ENCODE peak calls at places on chromosomes 6 and 20, in ten cellular contexts. W, R, Q, P, A, D, M, O, T and X are unnamed samples.
A peak's percentile ranks its signal among the peaks of the same experiment; 100 is the strongest.

GRCh38 chr6:166499350-166500163 is 86.9 kb downstream of the RAMACL start:
- DNase-seq in T (no peak), D (no peak), R (no peak), W (no peak), O (no peak), P (no peak), M (no peak), A (no peak), Q (no peak), X (no peak)

GRCh38 chr20:10611357-10611756 is 62.4 kb downstream of the JAG1 start:
- DNase-seq in T (no peak), M (peak; percentile 70), Q (peak; percentile 65), D (peak; percentile 47), A (no peak), W (peak; percentile 45), R (peak; percentile 48), P (no peak), O (peak; percentile 57), X (peak; percentile 64)

GRCh38 chr6:75024796-75025195 is 181.1 kb downstream of the COL12A1 start:
- DNase-seq in Q (peak; percentile 10), M (no peak), A (no peak), T (no peak), R (no peak), O (no peak), W (no peak), P (peak; percentile 2), D (peak; percentile 12), X (no peak)

GRCh38 chr6:56714982-56715456 is 72.3 kb upstream of the DST start:
- DNase-seq in Q (peak; percentile 54), P (peak; percentile 88), O (no peak), T (no peak), M (no peak), W (no peak), R (peak; percentile 94), D (peak; percentile 93), A (no peak), X (no peak)

GRCh38 chr20:21147593-21147992 is 21.7 kb downstream of the KIZ start:
- DNase-seq in P (no peak), W (no peak), R (peak; percentile 57), O (no peak), T (no peak), D (no peak), Q (peak; percentile 31), M (no peak), A (no peak), X (no peak)

GRCh38 chr6:9789201-9789600 is 625.7 kb downstream of the TFAP2A start:
- DNase-seq in A (no peak), D (no peak), P (no peak), W (no peak), T (no peak), Q (no peak), O (no peak), R (no peak), M (no peak), X (no peak)

GRCh38 chr6:4017847-4018193 is 61.1 kb downstream of the FAM217A start:
- DNase-seq in P (peak; percentile 49), D (peak; percentile 51), A (no peak), O (no peak), R (peak; percentile 50), W (no peak), T (no peak), M (no peak), Q (peak; percentile 46), X (no peak)

GRCh38 chr20:5039255-5039657 is 37.9 kb upstream of the SLC23A2 start:
- DNase-seq in Q (no peak), D (no peak), O (no peak), T (peak; percentile 19), W (no peak), A (peak; percentile 44), P (no peak), R (no peak), M (no peak), X (no peak)

GRCh38 chr20:63317601-63318291 is 24.8 kb downstream of the COL20A1 start:
- DNase-seq in W (no peak), O (no peak), Q (no peak), M (no peak), D (no peak), T (no peak), A (no peak), P (no peak), R (no peak), X (no peak)

GRCh38 chr6:683742-684440 is 9.0 kb downstream of the EXOC2 start:
- DNase-seq in R (no peak), T (no peak), D (peak; percentile 95), Q (peak; percentile 82), O (no peak), A (no peak), P (peak; percentile 95), M (no peak), W (peak; percentile 57), X (peak; percentile 5)

GRCh38 chr6:139436521-139437348 is 62.3 kb upstream of the CITED2 start:
- DNase-seq in A (no peak), D (peak; percentile 83), W (no peak), R (peak; percentile 80), O (no peak), Q (no peak), P (peak; percentile 83), M (no peak), T (no peak), X (no peak)

GRCh38 chr20:57498425-57499400 is 26.2 kb downstream of the CTCFL start:
- DNase-seq in P (no peak), Q (peak; percentile 44), R (peak; percentile 67), O (no peak), W (no peak), A (no peak), D (no peak), T (no peak), M (no peak), X (peak; percentile 65)

GRCh38 chr6:397056-397455 is 5.5 kb downstream of the IRF4 start:
- DNase-seq in W (no peak), M (no peak), A (no peak), T (no peak), R (no peak), Q (no peak), P (no peak), D (no peak), O (no peak), X (no peak)

GRCh38 chr20:61723538-61724257 is 342.0 kb downstream of the TAF4 start:
- DNase-seq in R (no peak), M (no peak), P (no peak), A (no peak), Q (no peak), T (no peak), D (no peak), O (no peak), W (no peak), X (no peak)

GRCh38 chr6:113449051-113449450 is 408.1 kb upstream of the MARCKS start:
- DNase-seq in W (no peak), D (peak; percentile 78), A (no peak), O (no peak), P (peak; percentile 73), M (no peak), R (peak; percentile 26), Q (no peak), T (no peak), X (no peak)

GRCh38 chr6:46175446-46175845 is 4.7 kb upstream of the ENPP5 start:
- DNase-seq in R (no peak), T (no peak), P (no peak), Q (peak; percentile 4), M (no peak), A (no peak), W (no peak), O (no peak), D (no peak), X (no peak)

DNA sequence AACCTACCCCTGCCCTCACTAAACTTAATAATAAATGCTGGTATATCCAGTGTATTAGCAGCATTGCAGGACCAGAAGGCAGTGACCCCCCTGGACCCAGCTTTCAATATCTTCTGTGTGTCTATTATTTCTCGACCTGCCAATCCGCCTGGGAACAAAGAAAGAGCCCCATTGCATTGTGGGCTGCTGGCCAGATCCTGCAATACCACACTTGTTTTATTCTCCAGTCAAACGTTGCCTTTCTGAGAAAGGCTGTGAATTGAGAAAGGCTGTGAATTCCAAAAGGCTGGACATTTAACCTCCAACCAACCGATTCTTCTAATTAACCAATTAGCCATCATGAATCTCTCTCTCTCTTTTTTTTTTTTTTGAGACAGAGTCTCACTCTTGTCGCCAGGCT is 1.5 kb upstream of the MTO1 start:
- DNase-seq in R (no peak), P (no peak), D (no peak), O (no peak), A (no peak), T (no peak), Q (no peak), M (no peak), W (no peak), X (no peak)
- H3K4me1 ChIP-seq in R (no peaks in the 10 kb centered on the region), P (peaks cover 2% of the 10 kb centered on the region), D (no peaks in the 10 kb centered on the region), O (peaks cover 5% of the 10 kb centered on the region), A (peaks cover 22% of the 10 kb centered on the region), T (peaks cover 8% of the 10 kb centered on the region), Q (no peaks in the 10 kb centered on the region), M (peaks cover 13% of the 10 kb centered on the region), W (no peaks in the 10 kb centered on the region), X (peaks cover 3% of the 10 kb centered on the region)

GRCh38 chr20:44590980-44591778 is 8.8 kb downstream of the PKIG start:
- DNase-seq in O (no peak), W (no peak), A (no peak), R (no peak), P (no peak), Q (no peak), M (no peak), T (no peak), D (no peak), X (peak; percentile 42)
- H3K4me1 ChIP-seq in O (peaks cover 10% of the 10 kb centered on the region), W (peaks cover 2% of the 10 kb centered on the region), A (no peaks in the 10 kb centered on the region), R (peaks cover 26% of the 10 kb centered on the region), P (peaks cover 14% of the 10 kb centered on the region), Q (peaks cover 14% of the 10 kb centered on the region), M (peaks cover 95% of the 10 kb centered on the region), T (no peaks in the 10 kb centered on the region), D (peaks cover 20% of the 10 kb centered on the region), X (peaks cover 48% of the 10 kb centered on the region)

GRCh38 chr20:50504231-50504823 is 5.9 kb upstream of the PTPN1 start:
- DNase-seq in Q (peak; percentile 42), P (no peak), R (no peak), W (no peak), O (no peak), T (no peak), M (no peak), A (no peak), D (no peak), X (no peak)
- H3K4me1 ChIP-seq in Q (peaks cover under 1% of the 10 kb centered on the region), P (peaks cover 9% of the 10 kb centered on the region), R (peaks cover under 1% of the 10 kb centered on the region), W (no peaks in the 10 kb centered on the region), O (peaks cover 8% of the 10 kb centered on the region), T (no peaks in the 10 kb centered on the region), M (peaks cover 13% of the 10 kb centered on the region), A (peaks cover 1% of the 10 kb centered on the region), D (peaks cover 8% of the 10 kb centered on the region), X (peaks cover 10% of the 10 kb centered on the region)

GRCh38 chr6:16873698-16874097 is 112.4 kb upstream of the ATXN1 start:
- DNase-seq in Q (no peak), R (no peak), M (no peak), O (no peak), D (no peak), W (no peak), P (no peak), T (no peak), A (no peak), X (no peak)

GRCh38 chr6:16871047-16871446 is 109.8 kb upstream of the ATXN1 start:
- DNase-seq in A (no peak), R (no peak), O (no peak), P (no peak), T (no peak), W (no peak), D (no peak), M (no peak), Q (no peak), X (no peak)

GRCh38 chr6:16872543-16873230 is 111.4 kb upstream of the ATXN1 start:
- DNase-seq in W (no peak), R (no peak), T (no peak), P (no peak), D (no peak), A (no peak), O (no peak), Q (no peak), M (no peak), X (no peak)

GRCh38 chr6:16876201-16876600 is 114.9 kb upstream of the ATXN1 start:
- DNase-seq in O (no peak), T (no peak), Q (no peak), P (peak; percentile 23), D (peak; percentile 35), R (no peak), M (no peak), W (no peak), A (no peak), X (no peak)
- H3K4me1 ChIP-seq in O (no peaks in the 10 kb centered on the region), T (no peaks in the 10 kb centered on the region), Q (no peaks in the 10 kb centered on the region), P (no peaks in the 10 kb centered on the region), D (no peaks in the 10 kb centered on the region), R (no peaks in the 10 kb centered on the region), M (no peaks in the 10 kb centered on the region), W (no peaks in the 10 kb centered on the region), A (no peaks in the 10 kb centered on the region), X (no peaks in the 10 kb centered on the region)